ENCODE peak calls at places on chromosomes 7 and 10, in five cellular contexts. E is stomach; D is activated T-cell treated with anti-CD3 and anti-CD28 coated beads, Interleukin-2, amount 50 U/mL, for 72 hours; Z is NCI-H774; U is cardiac fibroblast. R is an unnamed sample.

GRCh38 chr7:52719677-52720076 is 315.8 kb upstream of the POM121L12 start:
- DNase-seq in E (no peak), D (no peak), Z (peak), U (no peak), R (no peak)

GRCh38 chr10:77348711-77349110 is 288.9 kb downstream of the KCNMA1 start:
- DNase-seq in E (no peak), D (no peak), Z (no peak), U (no peak), R (no peak)

GRCh38 chr7:151336027-151336720 is 5.4 kb upstream of the NUB1 start:
- DNase-seq in E (no peak), D (no peak), Z (no peak), U (no peak), R (peak)

GRCh38 chr7:44534501-44534900 is 6.6 kb downstream of the NPC1L1 start:
- DNase-seq in E (no peak), D (peak), Z (peak), U (peak), R (no peak)

GRCh38 chr7:100221767-100222444 is 2.2 kb downstream of the PVRIG start:
- DNase-seq in E (no peak), D (no peak), Z (no peak), U (no peak), R (no peak)

GRCh38 chr7:27943261-27943660 is 203.3 kb downstream of the TAX1BP1 start:
- DNase-seq in E (no peak), D (no peak), Z (no peak), U (no peak), R (no peak)

GRCh38 chr10:80492875-80493413 is 38.8 kb downstream of the TSPAN14 start:
- DNase-seq in E (no peak), D (no peak), Z (no peak), U (no peak), R (no peak)

GRCh38 chr10:77696584-77696983 is 59.0 kb upstream of the KCNMA1 start:
- DNase-seq in E (no peak), D (no peak), Z (no peak), U (no peak), R (no peak)

GRCh38 chr7:16970732-16971495 is 89.1 kb upstream of the AGR3 start:
- DNase-seq in E (no peak), D (no peak), Z (no peak), U (no peak), R (no peak)

GRCh38 chr7:116763647-116764046 is 91.7 kb downstream of the MET start:
- DNase-seq in E (no peak), D (no peak), Z (no peak), U (no peak), R (no peak)

GRCh38 chr10:78277734-78278404 is 244.2 kb downstream of the RPS24 start:
- DNase-seq in E (no peak), D (no peak), Z (no peak), U (peak), R (peak)

GRCh38 chr10:113011592-113012374 is 61.7 kb downstream of the TCF7L2 start:
- DNase-seq in E (no peak), D (no peak), Z (no peak), U (no peak), R (no peak)

GRCh38 chr7:8251195-8251594 is 10.8 kb downstream of the ICA1 start:
- DNase-seq in E (no peak), D (no peak), Z (no peak), U (no peak), R (no peak)

GRCh38 chr7:17646181-17646956 is 293.9 kb downstream of the SNX13 start:
- DNase-seq in E (no peak), D (no peak), Z (no peak), U (peak), R (no peak)

GRCh38 chr10:44911081-44911540 is at the start of gene TMEM72:
- DNase-seq in E (peak), D (no peak), Z (no peak), U (no peak), R (no peak)

GRCh38 chr7:98175260-98175604 is 36.0 kb upstream of the BHLHA15 start:
- DNase-seq in E (no peak), D (no peak), Z (no peak), U (no peak), R (no peak)

GRCh38 chr10:1063232-1063862 is 7.2 kb downstream of the WDR37 start:
- DNase-seq in E (no peak), D (no peak), Z (no peak), U (no peak), R (no peak)

GRCh38 chr10:101012525-101013364 is 13.1 kb downstream of the LZTS2 start:
- DNase-seq in E (peak), D (peak), Z (peak), U (peak), R (peak)

GRCh38 chr7:138668946-138669345 is 32.2 kb downstream of the SVOPL start:
- DNase-seq in E (no peak), D (no peak), Z (no peak), U (no peak), R (no peak)

GRCh38 chr7:123198668-123199652 is 809 bp downstream of the SLC13A1 start:
- DNase-seq in E (peak), D (no peak), Z (no peak), U (no peak), R (no peak)

GRCh38 chr7:77409739-77410545 is 6.2 kb downstream of the GSAP start:
- DNase-seq in E (no peak), D (no peak), Z (no peak), U (peak), R (no peak)

GRCh38 chr10:127966875-127967274 is 60.0 kb downstream of the PTPRE start:
- DNase-seq in E (no peak), D (no peak), Z (no peak), U (no peak), R (no peak)

GRCh38 chr7:64433590-64433989 is 119.8 kb downstream of the ZNF736 start:
- DNase-seq in E (no peak), D (no peak), Z (peak), U (no peak), R (no peak)

GRCh38 chr7:97117035-97117371 is 495 bp upstream of the SDHAF3 start:
- DNase-seq in E (no peak), D (no peak), Z (no peak), U (no peak), R (no peak)

GRCh38 chr7:155973451-155973997 is 161.3 kb upstream of the SHH start:
- DNase-seq in E (no peak), D (no peak), Z (no peak), U (no peak), R (no peak)

GRCh38 chr10:31820096-31820495 is 108.5 kb downstream of the ARHGAP12 start:
- DNase-seq in E (no peak), D (no peak), Z (no peak), U (no peak), R (no peak)

GRCh38 chr7:157273208-157274202 is 63.3 kb upstream of the DNAJB6 start:
- DNase-seq in E (peak), D (peak), Z (peak), U (peak), R (no peak)

GRCh38 chr7:22109761-22110160 is 164.1 kb upstream of the CDCA7L start:
- DNase-seq in E (peak), D (no peak), Z (no peak), U (peak), R (no peak)

GRCh38 chr7:1626769-1627168 is 43.3 kb upstream of the ELFN1 start:
- DNase-seq in E (no peak), D (no peak), Z (no peak), U (no peak), R (no peak)

GRCh38 chr7:53383131-53383530 is 347.7 kb downstream of the POM121L12 start:
- DNase-seq in E (no peak), D (no peak), Z (no peak), U (peak), R (no peak)

GRCh38 chr10:125158528-125159485 is 1.6 kb downstream of the CTBP2 start:
- DNase-seq in E (peak), D (peak), Z (no peak), U (peak), R (peak)

GRCh38 chr7:129315916-129316315 is 91.1 kb downstream of the AHCYL2 start:
- DNase-seq in E (no peak), D (no peak), Z (no peak), U (peak), R (no peak)

GRCh38 chr7:44748948-44749731 is 493 bp downstream of the ZMIZ2 start:
- DNase-seq in E (no peak), D (peak), Z (no peak), U (no peak), R (no peak)

GRCh38 chr7:95493247-95493646 is 7.5 kb downstream of the ASB4 start:
- DNase-seq in E (no peak), D (no peak), Z (no peak), U (no peak), R (no peak)

GRCh38 chr7:51031216-51031615 is 248.5 kb upstream of the GRB10 start:
- DNase-seq in E (no peak), D (no peak), Z (no peak), U (no peak), R (no peak)

GRCh38 chr10:26612151-26612915 is 85.2 kb upstream of the PDSS1 start:
- DNase-seq in E (peak), D (no peak), Z (no peak), U (no peak), R (no peak)

R was measured in right atrium auricular region.